ENCODE peak calls at places on chromosomes 16 and 17, in nine cellular contexts. One of them, this sample, is unnamed.

GRCh38 chr17:31269597-31269996 is 27.4 kb downstream of the OMG start:
- DNase-seq in glutamatergic neuron: no peak
- DNase-seq in heart left ventricle: peak; percentile 23
- DNase-seq in fibroblast of mammary gland: peak; percentile 99
- DNase-seq in HFF-Myc: peak; percentile 99
- DNase-seq in AG04450: peak; percentile 91
- DNase-seq in GM12864: no peak
- DNase-seq in HFFc6: peak; percentile 92
- DNase-seq in upper lobe of right lung: no peak
- DNase-seq in this sample: no peak

GRCh38 chr16:558298-559020 is 1.7 kb upstream of the PRR35 start:
- DNase-seq in glutamatergic neuron: no peak
- DNase-seq in heart left ventricle: no peak
- DNase-seq in fibroblast of mammary gland: no peak
- DNase-seq in HFF-Myc: no peak
- DNase-seq in AG04450: no peak
- DNase-seq in GM12864: no peak
- DNase-seq in HFFc6: no peak
- DNase-seq in upper lobe of right lung: no peak
- DNase-seq in this sample: no peak

GRCh38 chr16:9012848-9013507 is 49.3 kb upstream of the USP7 start:
- DNase-seq in glutamatergic neuron: peak; percentile 75
- DNase-seq in heart left ventricle: peak; percentile 19
- DNase-seq in fibroblast of mammary gland: no peak
- DNase-seq in HFF-Myc: no peak
- DNase-seq in AG04450: no peak
- DNase-seq in GM12864: no peak
- DNase-seq in HFFc6: no peak
- DNase-seq in upper lobe of right lung: no peak
- DNase-seq in this sample: no peak

GRCh38 chr16:83420206-83420760 is 387.5 kb upstream of the HSBP1 start:
- DNase-seq in glutamatergic neuron: no peak
- DNase-seq in heart left ventricle: no peak
- DNase-seq in fibroblast of mammary gland: peak; percentile 25
- DNase-seq in HFF-Myc: peak; percentile 32
- DNase-seq in AG04450: no peak
- DNase-seq in GM12864: no peak
- DNase-seq in HFFc6: peak; percentile 3
- DNase-seq in upper lobe of right lung: no peak
- DNase-seq in this sample: no peak

GRCh38 chr16:20339744-20340143 is 12.4 kb upstream of the GP2 start:
- DNase-seq in glutamatergic neuron: no peak
- DNase-seq in heart left ventricle: no peak
- DNase-seq in fibroblast of mammary gland: no peak
- DNase-seq in HFF-Myc: no peak
- DNase-seq in AG04450: no peak
- DNase-seq in GM12864: no peak
- DNase-seq in HFFc6: no peak
- DNase-seq in upper lobe of right lung: no peak
- DNase-seq in this sample: no peak

GRCh38 chr17:27921077-27921476 is 27.9 kb upstream of the LYRM9 start:
- DNase-seq in glutamatergic neuron: no peak
- DNase-seq in heart left ventricle: no peak
- DNase-seq in fibroblast of mammary gland: no peak
- DNase-seq in HFF-Myc: no peak
- DNase-seq in AG04450: no peak
- DNase-seq in GM12864: no peak
- DNase-seq in HFFc6: no peak
- DNase-seq in upper lobe of right lung: no peak
- DNase-seq in this sample: no peak

GRCh38 chr16:84404936-84405640 is 36.8 kb downstream of the ATP2C2 start:
- DNase-seq in glutamatergic neuron: no peak
- DNase-seq in heart left ventricle: no peak
- DNase-seq in fibroblast of mammary gland: no peak
- DNase-seq in HFF-Myc: no peak
- DNase-seq in AG04450: no peak
- DNase-seq in GM12864: no peak
- DNase-seq in HFFc6: no peak
- DNase-seq in upper lobe of right lung: peak; percentile 44
- DNase-seq in this sample: no peak

GRCh38 chr17:42407289-42407836 is 15.7 kb downstream of the CAVIN1 start:
- DNase-seq in glutamatergic neuron: peak; percentile 39
- DNase-seq in heart left ventricle: peak; percentile 89
- DNase-seq in fibroblast of mammary gland: peak; percentile 60
- DNase-seq in HFF-Myc: no peak
- DNase-seq in AG04450: no peak
- DNase-seq in GM12864: no peak
- DNase-seq in HFFc6: peak; percentile 42
- DNase-seq in upper lobe of right lung: peak; percentile 90
- DNase-seq in this sample: no peak

GRCh38 chr17:58995247-58995940 is 111.3 kb downstream of the TRIM37 start:
- DNase-seq in glutamatergic neuron: no peak
- DNase-seq in heart left ventricle: no peak
- DNase-seq in fibroblast of mammary gland: no peak
- DNase-seq in HFF-Myc: no peak
- DNase-seq in AG04450: no peak
- DNase-seq in GM12864: no peak
- DNase-seq in HFFc6: peak; percentile 25
- DNase-seq in upper lobe of right lung: no peak
- DNase-seq in this sample: no peak

GRCh38 chr16:86337581-86338402 is 172.5 kb upstream of the FOXF1 start:
- DNase-seq in glutamatergic neuron: no peak
- DNase-seq in heart left ventricle: no peak
- DNase-seq in fibroblast of mammary gland: no peak
- DNase-seq in HFF-Myc: no peak
- DNase-seq in AG04450: no peak
- DNase-seq in GM12864: no peak
- DNase-seq in HFFc6: no peak
- DNase-seq in upper lobe of right lung: no peak
- DNase-seq in this sample: no peak

DNA sequence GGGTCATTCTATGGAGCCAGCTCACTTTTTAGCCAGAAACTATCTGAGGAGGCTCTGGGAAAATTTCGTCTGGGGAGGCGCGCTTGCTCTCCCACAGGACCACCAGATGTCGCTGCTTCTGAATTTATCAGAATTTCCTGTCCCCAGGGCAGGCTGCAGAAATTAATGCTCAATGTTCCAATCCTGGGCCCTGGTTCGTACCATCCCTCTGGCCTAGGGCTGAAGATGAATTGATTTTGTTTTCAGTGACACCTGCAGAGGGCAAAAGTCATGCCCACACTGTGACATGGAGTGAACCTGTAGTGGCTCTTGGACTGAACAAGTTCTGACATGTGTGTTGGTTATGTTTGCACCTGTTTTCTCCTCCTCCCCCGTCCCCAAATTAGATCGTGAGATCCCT is 482.6 kb downstream of the NPIPA7 start:
- DNase-seq in glutamatergic neuron: peak; percentile 69
- DNase-seq in heart left ventricle: peak; percentile 39
- DNase-seq in fibroblast of mammary gland: peak; percentile 45
- DNase-seq in HFF-Myc: peak; percentile 2
- DNase-seq in AG04450: peak; percentile 0
- DNase-seq in GM12864: peak; percentile 33
- DNase-seq in HFFc6: peak; percentile 19
- DNase-seq in upper lobe of right lung: no peak
- DNase-seq in this sample: peak; percentile 30
- TF ChIP-seq CTCF in glutamatergic neuron: peak; percentile 72
- TF ChIP-seq CTCF in heart left ventricle: peak; percentile 59
- TF ChIP-seq CTCF in fibroblast of mammary gland: peak; percentile 70
- TF ChIP-seq CTCF in HFF-Myc: peak; percentile 68
- TF ChIP-seq CTCF in AG04450: peak; percentile 72
- TF ChIP-seq CTCF in GM12864: peak; percentile 75
- TF ChIP-seq CTCF in HFFc6: peak; percentile 81
- TF ChIP-seq CTCF in upper lobe of right lung: peak; percentile 73
- TF ChIP-seq CTCF in this sample: peak; percentile 66

DNA sequence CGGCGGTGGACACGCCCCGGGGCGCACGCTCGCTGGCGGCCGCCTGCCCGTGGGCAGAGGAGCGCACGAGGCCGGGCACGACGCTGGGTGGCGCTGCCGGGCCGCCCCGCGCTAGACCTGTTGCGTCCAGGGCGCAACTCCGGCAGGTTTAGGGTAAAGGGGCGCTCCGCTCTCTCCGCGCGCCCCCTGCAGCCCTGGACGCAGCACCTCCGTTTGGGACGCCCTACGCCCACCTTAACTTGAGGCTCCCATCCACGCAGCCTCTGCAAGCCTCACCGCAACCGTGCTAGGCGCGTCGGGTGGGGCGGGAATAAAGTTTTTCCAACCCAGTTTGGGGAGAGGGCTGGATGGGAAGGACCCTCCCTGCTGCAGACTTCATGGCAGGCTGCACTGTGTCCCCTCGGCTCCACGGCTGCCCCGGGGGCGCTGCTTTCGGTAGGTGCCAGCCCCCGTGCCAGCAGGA is 299 bp upstream of the SYT17 start:
- DNase-seq in glutamatergic neuron: peak; percentile 78
- DNase-seq in heart left ventricle: peak; percentile 64
- DNase-seq in fibroblast of mammary gland: peak; percentile 63
- DNase-seq in HFF-Myc: no peak
- DNase-seq in AG04450: no peak
- DNase-seq in GM12864: no peak
- DNase-seq in HFFc6: peak; percentile 28
- DNase-seq in upper lobe of right lung: peak; percentile 92
- DNase-seq in this sample: peak; percentile 15
- TF ChIP-seq CTCF in glutamatergic neuron: peak; percentile 79
- TF ChIP-seq CTCF in heart left ventricle: peak; percentile 66
- TF ChIP-seq CTCF in fibroblast of mammary gland: no peak
- TF ChIP-seq CTCF in HFF-Myc: peak; percentile 52
- TF ChIP-seq CTCF in AG04450: peak; percentile 53
- TF ChIP-seq CTCF in GM12864: peak; percentile 74
- TF ChIP-seq CTCF in HFFc6: peak; percentile 82
- TF ChIP-seq CTCF in upper lobe of right lung: peak; percentile 88
- TF ChIP-seq CTCF in this sample: no peak

DNA sequence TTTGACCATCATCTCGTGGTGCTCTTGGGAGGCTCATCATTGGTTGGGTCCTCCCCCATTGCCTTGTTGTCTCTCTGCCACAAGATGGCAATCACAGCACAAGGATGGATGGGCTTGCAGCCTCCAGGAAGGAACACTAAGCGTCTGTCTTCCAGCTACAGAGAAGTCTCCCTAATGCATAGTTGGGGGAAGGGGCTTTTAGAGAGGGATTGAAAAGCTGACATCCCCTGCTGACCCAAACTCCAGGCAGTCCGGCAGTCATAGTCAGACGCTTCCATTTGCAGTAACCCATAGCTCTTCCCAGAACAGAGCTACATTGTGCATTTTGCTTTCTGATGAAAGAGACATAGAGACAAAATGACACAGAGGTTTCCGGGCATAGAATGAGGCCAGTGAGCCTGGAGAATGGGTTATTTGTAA is 111.4 kb downstream of the UTP18 start:
- DNase-seq in glutamatergic neuron: peak; percentile 58
- DNase-seq in heart left ventricle: no peak
- DNase-seq in fibroblast of mammary gland: peak; percentile 37
- DNase-seq in HFF-Myc: no peak
- DNase-seq in AG04450: no peak
- DNase-seq in GM12864: peak; percentile 25
- DNase-seq in HFFc6: peak; percentile 62
- DNase-seq in upper lobe of right lung: no peak
- DNase-seq in this sample: no peak
- TF ChIP-seq CTCF in glutamatergic neuron: peak; percentile 35
- TF ChIP-seq CTCF in heart left ventricle: peak; percentile 9
- TF ChIP-seq CTCF in fibroblast of mammary gland: peak; percentile 42
- TF ChIP-seq CTCF in HFF-Myc: peak; percentile 57
- TF ChIP-seq CTCF in AG04450: peak; percentile 54
- TF ChIP-seq CTCF in GM12864: peak; percentile 78
- TF ChIP-seq CTCF in HFFc6: peak; percentile 77
- TF ChIP-seq CTCF in upper lobe of right lung: peak; percentile 45
- TF ChIP-seq CTCF in this sample: no peak

DNA sequence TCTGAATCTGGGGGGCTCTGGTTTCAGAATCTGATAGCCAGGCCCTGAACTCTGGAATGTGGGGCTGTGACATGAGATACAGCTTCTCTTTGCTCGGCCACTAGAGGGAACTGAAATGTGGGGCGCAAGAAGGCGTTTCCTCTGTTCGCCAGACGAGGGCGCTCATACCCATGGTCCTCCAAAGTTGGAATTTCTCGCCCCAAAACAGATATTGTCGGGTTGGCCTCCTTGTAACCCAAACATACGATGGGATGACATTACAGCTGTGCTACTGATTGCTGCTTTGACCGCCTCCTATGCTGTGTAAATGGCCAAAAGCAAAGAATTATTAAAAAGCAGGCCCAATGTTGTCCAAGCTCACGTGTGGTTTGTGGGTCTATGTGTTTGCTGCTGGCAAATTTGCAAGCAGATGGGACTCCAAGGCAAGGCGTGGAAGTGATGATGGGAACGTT is 13.1 kb upstream of the MSI2 start:
- DNase-seq in glutamatergic neuron: peak; percentile 75
- DNase-seq in heart left ventricle: peak; percentile 63
- DNase-seq in fibroblast of mammary gland: peak; percentile 62
- DNase-seq in HFF-Myc: peak; percentile 40
- DNase-seq in AG04450: peak; percentile 21
- DNase-seq in GM12864: peak; percentile 40
- DNase-seq in HFFc6: peak; percentile 48
- DNase-seq in upper lobe of right lung: peak; percentile 78
- DNase-seq in this sample: peak; percentile 74
- TF ChIP-seq CTCF in glutamatergic neuron: peak; percentile 94
- TF ChIP-seq CTCF in heart left ventricle: peak; percentile 96
- TF ChIP-seq CTCF in fibroblast of mammary gland: peak; percentile 100
- TF ChIP-seq CTCF in HFF-Myc: peak; percentile 100
- TF ChIP-seq CTCF in AG04450: peak; percentile 100
- TF ChIP-seq CTCF in GM12864: peak; percentile 100
- TF ChIP-seq CTCF in HFFc6: peak; percentile 99
- TF ChIP-seq CTCF in upper lobe of right lung: peak; percentile 98
- TF ChIP-seq CTCF in this sample: peak; percentile 100

GRCh38 chr16:12184419-12184831 is 207.9 kb downstream of the SNX29 start:
- DNase-seq in glutamatergic neuron: no peak
- DNase-seq in heart left ventricle: no peak
- DNase-seq in fibroblast of mammary gland: no peak
- DNase-seq in HFF-Myc: no peak
- DNase-seq in AG04450: no peak
- DNase-seq in GM12864: no peak
- DNase-seq in HFFc6: no peak
- DNase-seq in upper lobe of right lung: no peak
- DNase-seq in this sample: no peak
- TF ChIP-seq CTCF in glutamatergic neuron: no peak
- TF ChIP-seq CTCF in heart left ventricle: no peak
- TF ChIP-seq CTCF in fibroblast of mammary gland: no peak
- TF ChIP-seq CTCF in HFF-Myc: no peak
- TF ChIP-seq CTCF in AG04450: no peak
- TF ChIP-seq CTCF in GM12864: no peak
- TF ChIP-seq CTCF in HFFc6: peak; percentile 21
- TF ChIP-seq CTCF in upper lobe of right lung: no peak
- TF ChIP-seq CTCF in this sample: no peak

DNA sequence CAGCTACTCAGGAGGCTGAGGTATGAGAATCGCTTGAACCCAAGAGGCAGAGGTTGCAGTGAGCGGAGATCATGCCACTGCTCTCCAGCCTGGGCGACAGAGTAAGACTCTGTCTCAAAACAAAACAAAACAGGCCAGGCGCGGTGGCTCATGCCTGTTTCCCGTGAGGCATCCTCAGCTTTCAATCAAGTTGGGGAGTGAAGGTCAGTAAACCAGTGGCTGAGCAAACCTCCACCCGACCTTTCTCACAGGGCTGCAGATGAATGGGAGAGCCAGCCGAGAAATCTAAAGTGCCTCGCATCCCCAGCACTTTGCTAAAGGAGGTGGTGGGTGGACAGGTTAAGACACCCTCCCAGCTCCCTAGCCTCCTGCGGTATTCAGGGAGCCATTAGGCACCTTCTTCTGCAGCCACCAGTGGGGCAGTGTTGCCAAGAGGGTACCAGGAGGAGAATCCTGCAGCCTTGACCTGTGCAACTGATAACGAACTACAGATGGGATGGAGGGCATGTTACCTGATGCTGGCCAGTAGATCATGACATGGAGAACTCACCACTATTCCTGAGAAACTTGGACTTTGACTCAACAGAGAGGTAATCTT is 59.0 kb downstream of the KPNA2 start:
- DNase-seq in glutamatergic neuron: no peak
- DNase-seq in heart left ventricle: no peak
- DNase-seq in fibroblast of mammary gland: no peak
- DNase-seq in HFF-Myc: no peak
- DNase-seq in AG04450: no peak
- DNase-seq in GM12864: no peak
- DNase-seq in HFFc6: no peak
- DNase-seq in upper lobe of right lung: no peak
- DNase-seq in this sample: no peak
- TF ChIP-seq CTCF in glutamatergic neuron: no peak
- TF ChIP-seq CTCF in heart left ventricle: no peak
- TF ChIP-seq CTCF in fibroblast of mammary gland: no peak
- TF ChIP-seq CTCF in HFF-Myc: no peak
- TF ChIP-seq CTCF in AG04450: no peak
- TF ChIP-seq CTCF in GM12864: no peak
- TF ChIP-seq CTCF in HFFc6: no peak
- TF ChIP-seq CTCF in upper lobe of right lung: no peak
- TF ChIP-seq CTCF in this sample: no peak